ENCODE peak calls at places on chromosome 16, in four cellular contexts. D, O, W and B are unnamed samples.

GRCh38 chr16:66639091-66639885 is 34.8 kb downstream of the CMTM3 start:
- DNase-seq in W (no peak), O (no peak), D (no peak), B (no peak)

GRCh38 chr16:68496689-68497088 is 42.4 kb upstream of the ZFP90 start:
- DNase-seq in W (no peak), O (peak; percentile 78), D (no peak), B (no peak)

GRCh38 chr16:425740-426114 is 278 bp downstream of the RAB11FIP3 start:
- DNase-seq in W (peak; percentile 47), O (no peak), D (no peak), B (no peak)

GRCh38 chr16:53892155-53892554 is 188.2 kb downstream of the FTO start:
- DNase-seq in D (peak; percentile 65), W (peak; percentile 58), O (peak; percentile 59), B (no peak)

GRCh38 chr16:4825196-4825595 is 21.9 kb downstream of the GLYR1 start:
- DNase-seq in O (no peak), W (no peak), D (no peak), B (no peak)

GRCh38 chr16:78952630-78953029 is 647.9 kb downstream of the MAF start:
- DNase-seq in W (no peak), D (no peak), O (no peak), B (no peak)

GRCh38 chr16:67967183-67967955 is 1.1 kb downstream of the SLC12A4 start:
- DNase-seq in D (no peak), O (no peak), W (peak; percentile 34), B (no peak)

GRCh38 chr16:88746511-88746910 is 38.5 kb downstream of the PIEZO1 start:
- DNase-seq in D (peak; percentile 33), O (no peak), W (no peak), B (no peak)

GRCh38 chr16:2470603-2471015 is 488 bp upstream of the NTN3 start:
- DNase-seq in W (no peak), D (no peak), O (no peak), B (no peak)

GRCh38 chr16:25256821-25257503 is 683 bp downstream of the ZKSCAN2 start:
- DNase-seq in W (peak; percentile 44), O (peak; percentile 48), D (no peak), B (no peak)

GRCh38 chr16:2829501-2830354 is at the start of gene ZG16B:
- DNase-seq in O (no peak), W (no peak), D (no peak), B (no peak)

GRCh38 chr16:27285676-27286196 is 17.2 kb upstream of the NSMCE1 start:
- DNase-seq in D (peak; percentile 35), W (no peak), O (no peak), B (no peak)

GRCh38 chr16:4936181-4936990 is 562 bp downstream of the PPL start:
- DNase-seq in W (peak; percentile 57), D (no peak), O (peak; percentile 28), B (no peak)

GRCh38 chr16:49463529-49463928 is 89.9 kb downstream of the C16orf78 start:
- DNase-seq in W (no peak), D (no peak), O (no peak), B (no peak)

GRCh38 chr16:2532494-2533141 is 1.4 kb upstream of the CEMP1 start:
- DNase-seq in O (peak; percentile 50), D (peak; percentile 82), W (peak; percentile 64), B (peak; percentile 89)

GRCh38 chr16:1133271-1133670 is 19.6 kb upstream of the CACNA1H start:
- DNase-seq in D (no peak), W (no peak), O (no peak), B (no peak)

GRCh38 chr16:10951016-10951415 is 6.7 kb downstream of the CLEC16A start:
- DNase-seq in O (no peak), W (no peak), D (no peak), B (no peak)

GRCh38 chr16:22661161-22661647 is 150.5 kb downstream of the NPIPB5 start:
- DNase-seq in O (no peak), W (no peak), D (no peak), B (no peak)

GRCh38 chr16:72989203-72989991 is 58.5 kb downstream of the ZFHX3 start:
- DNase-seq in O (no peak), W (no peak), D (peak; percentile 34), B (peak; percentile 67)

GRCh38 chr16:31464781-31465260 is 5.5 kb downstream of the ARMC5 start:
- DNase-seq in D (no peak), O (no peak), W (no peak), B (no peak)

GRCh38 chr16:15879255-15879804 is 9.1 kb downstream of the CEP20 start:
- DNase-seq in O (no peak), W (no peak), D (no peak), B (no peak)

GRCh38 chr16:88561485-88562369 is 8.5 kb upstream of the ZC3H18 start:
- DNase-seq in D (peak; percentile 57), O (peak; percentile 69), W (peak; percentile 59), B (no peak)

GRCh38 chr16:25693621-25694020 is 1.9 kb downstream of the HS3ST4 start:
- DNase-seq in O (no peak), W (no peak), D (no peak), B (no peak)

GRCh38 chr16:10130482-10130996 is 51.7 kb downstream of the GRIN2A start:
- DNase-seq in W (no peak), O (no peak), D (no peak), B (no peak)

GRCh38 chr16:10827691-10828341 is 9.2 kb upstream of the TVP23A start:
- DNase-seq in O (no peak), D (peak; percentile 85), W (no peak), B (no peak)

GRCh38 chr16:27894441-27894840 is 169.1 kb downstream of the GSG1L start:
- DNase-seq in W (no peak), D (no peak), O (no peak), B (no peak)

GRCh38 chr16:4947722-4948503 is 10.2 kb upstream of the SEC14L5 start:
- DNase-seq in D (no peak), W (no peak), O (no peak), B (no peak)

GRCh38 chr16:74372369-74372768 is 3.7 kb upstream of the NPIPB15 start:
- DNase-seq in W (no peak), O (no peak), D (no peak), B (no peak)

GRCh38 chr16:73047536-73048291 is at the start of gene ZFHX3:
- DNase-seq in O (peak; percentile 69), W (peak; percentile 78), D (peak; percentile 59), B (no peak)

GRCh38 chr16:81511371-81511770 is 66.8 kb downstream of the CMIP start:
- DNase-seq in D (no peak), O (no peak), W (no peak), B (no peak)

GRCh38 chr16:69709456-69710084 is 16.8 kb downstream of the NQO1 start:
- DNase-seq in O (no peak), W (peak; percentile 65), D (no peak), B (no peak)

GRCh38 chr16:27258241-27258734 is 10.3 kb downstream of the NSMCE1 start:
- DNase-seq in O (no peak), W (no peak), D (no peak), B (no peak)

GRCh38 chr16:87063543-87063942 is 253.6 kb downstream of the C16orf95 start:
- DNase-seq in O (no peak), D (no peak), W (no peak), B (no peak)

GRCh38 chr16:17343028-17343427 is 127.7 kb downstream of the XYLT1 start:
- DNase-seq in O (no peak), D (no peak), W (no peak), B (no peak)

GRCh38 chr16:27430923-27431484 is 29.0 kb downstream of the IL21R start:
- DNase-seq in W (no peak), O (no peak), D (no peak), B (no peak)

GRCh38 chr16:27244363-27244755 is 24.2 kb downstream of the NSMCE1 start:
- DNase-seq in D (peak; percentile 7), W (no peak), O (no peak), B (no peak)

GRCh38 chr16:67326472-67327309 is at the start of the genes KCTD19 and LRRC36:
- DNase-seq in D (peak; percentile 86), O (peak; percentile 91), W (peak; percentile 90), B (no peak)

GRCh38 chr16:50889746-50890145 is 147.9 kb downstream of the CYLD start:
- DNase-seq in O (no peak), W (no peak), D (no peak), B (no peak)

DNA sequence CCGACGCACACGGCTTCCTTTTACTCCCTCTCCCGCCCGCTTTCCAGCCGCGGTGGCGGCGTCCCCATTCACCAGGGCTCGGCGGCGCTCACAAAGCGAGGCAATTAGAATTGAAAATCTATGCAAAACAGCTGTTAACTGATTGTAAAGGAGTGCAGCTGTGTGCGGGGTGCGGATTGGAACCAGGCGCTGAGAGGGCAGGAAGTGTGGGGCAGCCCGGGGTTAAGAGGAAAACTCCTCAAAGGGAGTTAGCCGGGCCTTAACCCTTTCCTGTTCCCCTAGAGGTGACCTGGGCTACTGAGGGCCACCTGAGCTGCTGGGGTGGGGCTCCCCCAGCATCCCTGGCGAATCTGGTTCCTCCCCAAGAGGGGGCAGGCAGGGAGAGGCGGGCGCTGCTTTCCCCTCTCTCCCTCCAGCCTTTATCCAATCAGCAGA is 5.8 kb upstream of the GSE1 start:
- DNase-seq in D (no peak), O (peak; percentile 57), W (peak; percentile 55), B (no peak)
- H3K4me1 ChIP-seq in D (peaks cover 56% of the 10 kb centered on the region), O (peaks cover 54% of the 10 kb centered on the region), W (peaks cover 60% of the 10 kb centered on the region), B (peaks cover 6% of the 10 kb centered on the region)

GRCh38 chr16:12142157-12142556 is 165.6 kb downstream of the SNX29 start:
- DNase-seq in W (peak; percentile 59), D (no peak), O (no peak), B (no peak)
- TF ChIP-seq CTCF in W (no peak), D (no peak), O (no peak), B (no peak)

GRCh38 chr16:34758835-34759234 is 1299.4 kb downstream of the TP53TG3F start:
- DNase-seq in O (no peak), D (no peak), W (no peak), B (no peak)
- H3K9me3 ChIP-seq in O (peaks cover 8% of the 10 kb centered on the region), D (no peaks in the 10 kb centered on the region), W (peaks cover 13% of the 10 kb centered on the region), B (peaks cover 21% of the 10 kb centered on the region)

GRCh38 chr16:19290860-19291259 is 5.3 kb downstream of the CLEC19A start:
- DNase-seq in O (no peak), D (no peak), W (no peak), B (no peak)
- H3K4me1 ChIP-seq in O (no peaks in the 10 kb centered on the region), D (no peaks in the 10 kb centered on the region), W (no peaks in the 10 kb centered on the region), B (no peaks in the 10 kb centered on the region)

GRCh38 chr16:47715442-47716054 is 254.4 kb downstream of the PHKB start:
- DNase-seq in D (no peak), W (no peak), O (no peak), B (no peak)

GRCh38 chr16:47711809-47712208 is 250.7 kb downstream of the PHKB start:
- DNase-seq in D (no peak), W (no peak), O (no peak), B (no peak)

GRCh38 chr16:47712276-47713224 is 251.4 kb downstream of the PHKB start:
- DNase-seq in D (no peak), O (peak; percentile 17), W (no peak), B (peak; percentile 58)

GRCh38 chr16:47716571-47716970 is 255.4 kb downstream of the PHKB start:
- DNase-seq in O (no peak), W (no peak), D (no peak), B (no peak)

DNA sequence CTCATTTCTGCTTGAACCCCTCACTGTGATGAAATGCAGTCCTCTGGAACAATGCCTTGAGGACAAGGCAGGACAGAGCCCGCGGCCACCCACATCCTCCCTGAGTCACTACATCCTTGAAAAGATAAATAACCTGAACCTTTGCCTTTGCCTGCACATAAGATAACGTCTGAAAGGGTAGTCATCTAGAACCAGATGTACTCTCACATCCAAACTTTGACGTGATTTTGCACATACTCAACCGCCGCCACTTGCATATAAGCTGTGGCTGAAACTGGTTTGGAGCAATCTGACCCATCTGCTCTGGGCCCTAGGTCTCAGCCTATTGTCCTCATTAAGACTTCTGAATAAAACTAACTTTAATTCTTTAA is 252.1 kb downstream of the PHKB start:
- DNase-seq in D (no peak), W (no peak), O (peak; percentile 13), B (no peak)
- TF ChIP-seq CTCF in D (no peak), W (no peak), O (no peak), B (no peak)